ENCODE peak calls at places on chromosomes 4 and X, in six cellular contexts. One of them, this sample, is unnamed.

GRCh38 chrX:153063315-153063714 is 7.0 kb downstream of the PNMA3 start:
- DNase-seq in activated T-cell treated with anti-CD3 and anti-CD28 coated beads, Interleukin-2, amount 50 U/mL, for 72 hours: no peak
- DNase-seq in Peyer's patch: no peak
- DNase-seq in T-helper 17 cell: no peak
- DNase-seq in activated CD4-positive, alpha-beta memory T cell treated with anti-CD3 and anti-CD28 coated beads, Interleukin-2, amount 10 ng/mL, durations not matched to agents 7 days and 5 days: no peak
- DNase-seq in germinal center: no peak
- DNase-seq in this sample: no peak

GRCh38 chr4:184548651-184549341 is 74.4 kb upstream of the IRF2 start:
- DNase-seq in activated T-cell treated with anti-CD3 and anti-CD28 coated beads, Interleukin-2, amount 50 U/mL, for 72 hours: no peak
- DNase-seq in activated CD4-positive, alpha-beta memory T cell treated with anti-CD3 and anti-CD28 coated beads, Interleukin-2, amount 10 ng/mL, durations not matched to agents 7 days and 5 days: no peak
- DNase-seq in Peyer's patch: peak
- DNase-seq in germinal center: no peak
- DNase-seq in T-helper 17 cell: no peak
- DNase-seq in this sample: no peak

GRCh38 chrX:93673869-93674271 is at the start of gene FAM133A:
- DNase-seq in germinal center: no peak
- DNase-seq in T-helper 17 cell: no peak
- DNase-seq in activated CD4-positive, alpha-beta memory T cell treated with anti-CD3 and anti-CD28 coated beads, Interleukin-2, amount 10 ng/mL, durations not matched to agents 7 days and 5 days: no peak
- DNase-seq in activated T-cell treated with anti-CD3 and anti-CD28 coated beads, Interleukin-2, amount 50 U/mL, for 72 hours: no peak
- DNase-seq in Peyer's patch: no peak
- DNase-seq in this sample: no peak

GRCh38 chr4:2354760-2355159 is 63.7 kb downstream of the ZFYVE28 start:
- DNase-seq in germinal center: no peak
- DNase-seq in Peyer's patch: no peak
- DNase-seq in T-helper 17 cell: no peak
- DNase-seq in activated T-cell treated with anti-CD3 and anti-CD28 coated beads, Interleukin-2, amount 50 U/mL, for 72 hours: no peak
- DNase-seq in activated CD4-positive, alpha-beta memory T cell treated with anti-CD3 and anti-CD28 coated beads, Interleukin-2, amount 10 ng/mL, durations not matched to agents 7 days and 5 days: no peak
- DNase-seq in this sample: peak

GRCh38 chr4:15376594-15376993 is 51.2 kb upstream of the C1QTNF7 start:
- DNase-seq in Peyer's patch: no peak
- DNase-seq in activated T-cell treated with anti-CD3 and anti-CD28 coated beads, Interleukin-2, amount 50 U/mL, for 72 hours: no peak
- DNase-seq in activated CD4-positive, alpha-beta memory T cell treated with anti-CD3 and anti-CD28 coated beads, Interleukin-2, amount 10 ng/mL, durations not matched to agents 7 days and 5 days: no peak
- DNase-seq in germinal center: no peak
- DNase-seq in T-helper 17 cell: no peak
- DNase-seq in this sample: no peak

GRCh38 chr4:73486497-73486896 is 5.0 kb downstream of the AFM start:
- DNase-seq in germinal center: no peak
- DNase-seq in activated CD4-positive, alpha-beta memory T cell treated with anti-CD3 and anti-CD28 coated beads, Interleukin-2, amount 10 ng/mL, durations not matched to agents 7 days and 5 days: no peak
- DNase-seq in activated T-cell treated with anti-CD3 and anti-CD28 coated beads, Interleukin-2, amount 50 U/mL, for 72 hours: no peak
- DNase-seq in Peyer's patch: no peak
- DNase-seq in T-helper 17 cell: no peak
- DNase-seq in this sample: no peak

GRCh38 chr4:7392438-7393374 is 42.0 kb downstream of the PSAPL1 start:
- DNase-seq in Peyer's patch: peak
- DNase-seq in activated T-cell treated with anti-CD3 and anti-CD28 coated beads, Interleukin-2, amount 50 U/mL, for 72 hours: no peak
- DNase-seq in germinal center: no peak
- DNase-seq in T-helper 17 cell: no peak
- DNase-seq in activated CD4-positive, alpha-beta memory T cell treated with anti-CD3 and anti-CD28 coated beads, Interleukin-2, amount 10 ng/mL, durations not matched to agents 7 days and 5 days: peak
- DNase-seq in this sample: peak

GRCh38 chr4:48388504-48389154 is 47.3 kb downstream of the SLAIN2 start:
- DNase-seq in germinal center: no peak
- DNase-seq in activated CD4-positive, alpha-beta memory T cell treated with anti-CD3 and anti-CD28 coated beads, Interleukin-2, amount 10 ng/mL, durations not matched to agents 7 days and 5 days: no peak
- DNase-seq in activated T-cell treated with anti-CD3 and anti-CD28 coated beads, Interleukin-2, amount 50 U/mL, for 72 hours: no peak
- DNase-seq in T-helper 17 cell: no peak
- DNase-seq in Peyer's patch: no peak
- DNase-seq in this sample: no peak

GRCh38 chrX:8815460-8816065 is 14.4 kb upstream of the FAM9A start:
- DNase-seq in Peyer's patch: no peak
- DNase-seq in germinal center: peak
- DNase-seq in activated CD4-positive, alpha-beta memory T cell treated with anti-CD3 and anti-CD28 coated beads, Interleukin-2, amount 10 ng/mL, durations not matched to agents 7 days and 5 days: no peak
- DNase-seq in T-helper 17 cell: no peak
- DNase-seq in activated T-cell treated with anti-CD3 and anti-CD28 coated beads, Interleukin-2, amount 50 U/mL, for 72 hours: peak
- DNase-seq in this sample: no peak

GRCh38 chrX:44878780-44879179 is 5.8 kb downstream of the KDM6A start:
- DNase-seq in Peyer's patch: no peak
- DNase-seq in germinal center: no peak
- DNase-seq in T-helper 17 cell: no peak
- DNase-seq in activated CD4-positive, alpha-beta memory T cell treated with anti-CD3 and anti-CD28 coated beads, Interleukin-2, amount 10 ng/mL, durations not matched to agents 7 days and 5 days: no peak
- DNase-seq in activated T-cell treated with anti-CD3 and anti-CD28 coated beads, Interleukin-2, amount 50 U/mL, for 72 hours: no peak
- DNase-seq in this sample: no peak

GRCh38 chrX:10017866-10018265 is 50.7 kb downstream of the CLDN34 start:
- DNase-seq in T-helper 17 cell: no peak
- DNase-seq in Peyer's patch: peak
- DNase-seq in activated CD4-positive, alpha-beta memory T cell treated with anti-CD3 and anti-CD28 coated beads, Interleukin-2, amount 10 ng/mL, durations not matched to agents 7 days and 5 days: no peak
- DNase-seq in activated T-cell treated with anti-CD3 and anti-CD28 coated beads, Interleukin-2, amount 50 U/mL, for 72 hours: no peak
- DNase-seq in germinal center: no peak
- DNase-seq in this sample: no peak

GRCh38 chr4:128519163-128519810 is 231.7 kb upstream of the PGRMC2 start:
- DNase-seq in germinal center: no peak
- DNase-seq in T-helper 17 cell: no peak
- DNase-seq in activated CD4-positive, alpha-beta memory T cell treated with anti-CD3 and anti-CD28 coated beads, Interleukin-2, amount 10 ng/mL, durations not matched to agents 7 days and 5 days: no peak
- DNase-seq in activated T-cell treated with anti-CD3 and anti-CD28 coated beads, Interleukin-2, amount 50 U/mL, for 72 hours: no peak
- DNase-seq in Peyer's patch: no peak
- DNase-seq in this sample: no peak

GRCh38 chr4:56704074-56704473 is 23.0 kb upstream of the HOPX start:
- DNase-seq in Peyer's patch: no peak
- DNase-seq in germinal center: no peak
- DNase-seq in T-helper 17 cell: no peak
- DNase-seq in activated CD4-positive, alpha-beta memory T cell treated with anti-CD3 and anti-CD28 coated beads, Interleukin-2, amount 10 ng/mL, durations not matched to agents 7 days and 5 days: no peak
- DNase-seq in activated T-cell treated with anti-CD3 and anti-CD28 coated beads, Interleukin-2, amount 50 U/mL, for 72 hours: no peak
- DNase-seq in this sample: no peak

GRCh38 chrX:42715689-42716022 is 62.3 kb downstream of the PPP1R2C start:
- DNase-seq in Peyer's patch: no peak
- DNase-seq in activated T-cell treated with anti-CD3 and anti-CD28 coated beads, Interleukin-2, amount 50 U/mL, for 72 hours: no peak
- DNase-seq in activated CD4-positive, alpha-beta memory T cell treated with anti-CD3 and anti-CD28 coated beads, Interleukin-2, amount 10 ng/mL, durations not matched to agents 7 days and 5 days: no peak
- DNase-seq in germinal center: no peak
- DNase-seq in T-helper 17 cell: no peak
- DNase-seq in this sample: no peak

GRCh38 chr4:41132055-41132683 is 82.2 kb downstream of the APBB2 start:
- DNase-seq in germinal center: no peak
- DNase-seq in Peyer's patch: no peak
- DNase-seq in T-helper 17 cell: no peak
- DNase-seq in activated T-cell treated with anti-CD3 and anti-CD28 coated beads, Interleukin-2, amount 50 U/mL, for 72 hours: no peak
- DNase-seq in activated CD4-positive, alpha-beta memory T cell treated with anti-CD3 and anti-CD28 coated beads, Interleukin-2, amount 10 ng/mL, durations not matched to agents 7 days and 5 days: no peak
- DNase-seq in this sample: no peak

GRCh38 chrX:13721371-13721770 is 13.0 kb downstream of the TRAPPC2 start:
- DNase-seq in activated T-cell treated with anti-CD3 and anti-CD28 coated beads, Interleukin-2, amount 50 U/mL, for 72 hours: no peak
- DNase-seq in activated CD4-positive, alpha-beta memory T cell treated with anti-CD3 and anti-CD28 coated beads, Interleukin-2, amount 10 ng/mL, durations not matched to agents 7 days and 5 days: no peak
- DNase-seq in T-helper 17 cell: no peak
- DNase-seq in Peyer's patch: no peak
- DNase-seq in germinal center: no peak
- DNase-seq in this sample: no peak

GRCh38 chr4:71460368-71460767 is 121.5 kb downstream of the SLC4A4 start:
- DNase-seq in germinal center: no peak
- DNase-seq in T-helper 17 cell: no peak
- DNase-seq in activated CD4-positive, alpha-beta memory T cell treated with anti-CD3 and anti-CD28 coated beads, Interleukin-2, amount 10 ng/mL, durations not matched to agents 7 days and 5 days: no peak
- DNase-seq in Peyer's patch: no peak
- DNase-seq in activated T-cell treated with anti-CD3 and anti-CD28 coated beads, Interleukin-2, amount 50 U/mL, for 72 hours: no peak
- DNase-seq in this sample: no peak

GRCh38 chr4:145888393-145888792 is 50.2 kb downstream of the ZNF827 start:
- DNase-seq in Peyer's patch: no peak
- DNase-seq in activated T-cell treated with anti-CD3 and anti-CD28 coated beads, Interleukin-2, amount 50 U/mL, for 72 hours: no peak
- DNase-seq in activated CD4-positive, alpha-beta memory T cell treated with anti-CD3 and anti-CD28 coated beads, Interleukin-2, amount 10 ng/mL, durations not matched to agents 7 days and 5 days: no peak
- DNase-seq in germinal center: no peak
- DNase-seq in T-helper 17 cell: no peak
- DNase-seq in this sample: no peak

GRCh38 chr4:5192678-5193077 is 141.4 kb downstream of the STK32B start:
- DNase-seq in T-helper 17 cell: no peak
- DNase-seq in activated CD4-positive, alpha-beta memory T cell treated with anti-CD3 and anti-CD28 coated beads, Interleukin-2, amount 10 ng/mL, durations not matched to agents 7 days and 5 days: no peak
- DNase-seq in Peyer's patch: no peak
- DNase-seq in activated T-cell treated with anti-CD3 and anti-CD28 coated beads, Interleukin-2, amount 50 U/mL, for 72 hours: no peak
- DNase-seq in germinal center: no peak
- DNase-seq in this sample: no peak

This sample was measured in activated effector memory CD4-positive, alpha-beta T cell treated with anti-CD3 and anti-CD28 coated beads, Interleukin-2, amount 50 U/mL, for 16 hours.